ENCODE peak calls at places on chromosomes 1 and 21, in seven cellular contexts. D is WTC11, Y is dorsolateral prefrontal cortex, C is ELR, K is tibial nerve, U is germinal center, J is choroid plexus epithelial cell. I is an unnamed sample.

GRCh38 chr1:245045087-245045881 is 109.5 kb upstream of the KIF26B start:
- DNase-seq in D (peak), Y (no peak), C (no peak), K (no peak), U (no peak), J (no peak), I (no peak)

GRCh38 chr1:69915347-69915746 is 290.0 kb downstream of the LRRC40 start:
- DNase-seq in D (no peak), Y (no peak), C (peak), K (no peak), U (no peak), J (peak), I (no peak)

GRCh38 chr21:41768371-41769042 is 1.7 kb upstream of the RIPK4 start:
- DNase-seq in D (peak), Y (peak), C (peak), K (no peak), U (no peak), J (peak), I (no peak)

GRCh38 chr1:23221107-23221506 is 3.8 kb upstream of the HTR1D start:
- DNase-seq in D (no peak), Y (no peak), C (no peak), K (no peak), U (no peak), J (no peak), I (no peak)

GRCh38 chr1:29235955-29236742 is at the start of gene PTPRU:
- DNase-seq in D (peak), Y (peak), C (peak), K (peak), U (peak), J (peak), I (peak)

GRCh38 chr1:67367370-67368345 is 60.0 kb downstream of the IL12RB2 start:
- DNase-seq in D (no peak), Y (no peak), C (peak), K (no peak), U (no peak), J (peak), I (no peak)

GRCh38 chr1:109739738-109740614 is 862 bp downstream of the GSTM3 start:
- DNase-seq in D (peak), Y (peak), C (peak), K (peak), U (peak), J (peak), I (peak)

GRCh38 chr1:66537718-66538117 is 3.8 kb downstream of the SGIP1 start:
- DNase-seq in D (no peak), Y (no peak), C (no peak), K (no peak), U (no peak), J (peak), I (no peak)

GRCh38 chr1:231160851-231161710 is 777 bp upstream of the TRIM67 start:
- DNase-seq in D (peak), Y (peak), C (no peak), K (no peak), U (no peak), J (no peak), I (no peak)

GRCh38 chr21:38054334-38054733 is 138.1 kb upstream of the KCNJ6 start:
- DNase-seq in D (no peak), Y (no peak), C (no peak), K (no peak), U (no peak), J (no peak), I (no peak)